ENCODE peak calls at places on chromosomes 3 and 15, in five cellular contexts. One of them, this sample, is unnamed.

GRCh38 chr15:41885841-41886240 is 8.0 kb downstream of the SPTBN5 start:
- DNase-seq in SK-N-DZ: no peak
- DNase-seq in stimulated activated CD4-positive, alpha-beta T cell treated with anti-CD3 and anti-CD28 coated beads, Interleukin-1b, Interleukin-23, amount 100 ng/mL, for 4 hours: no peak
- DNase-seq in tibial nerve: no peak
- DNase-seq in islet precursor cell: no peak
- DNase-seq in this sample: no peak

GRCh38 chr3:194093822-194094221 is 42.1 kb upstream of the HES1 start:
- DNase-seq in tibial nerve: no peak
- DNase-seq in SK-N-DZ: peak; percentile 63
- DNase-seq in islet precursor cell: no peak
- DNase-seq in stimulated activated CD4-positive, alpha-beta T cell treated with anti-CD3 and anti-CD28 coated beads, Interleukin-1b, Interleukin-23, amount 100 ng/mL, for 4 hours: no peak
- DNase-seq in this sample: no peak

GRCh38 chr15:31065824-31066223 is 35.7 kb downstream of the TRPM1 start:
- DNase-seq in stimulated activated CD4-positive, alpha-beta T cell treated with anti-CD3 and anti-CD28 coated beads, Interleukin-1b, Interleukin-23, amount 100 ng/mL, for 4 hours: no peak
- DNase-seq in islet precursor cell: no peak
- DNase-seq in SK-N-DZ: no peak
- DNase-seq in tibial nerve: no peak
- DNase-seq in this sample: no peak

GRCh38 chr15:33292718-33293307 is 18.0 kb upstream of the RYR3 start:
- DNase-seq in SK-N-DZ: peak; percentile 65
- DNase-seq in islet precursor cell: peak; percentile 71
- DNase-seq in tibial nerve: peak; percentile 35
- DNase-seq in stimulated activated CD4-positive, alpha-beta T cell treated with anti-CD3 and anti-CD28 coated beads, Interleukin-1b, Interleukin-23, amount 100 ng/mL, for 4 hours: no peak
- DNase-seq in this sample: peak; percentile 3

GRCh38 chr3:4884901-4885300 is 94.3 kb upstream of the BHLHE40 start:
- DNase-seq in islet precursor cell: no peak
- DNase-seq in SK-N-DZ: no peak
- DNase-seq in tibial nerve: no peak
- DNase-seq in stimulated activated CD4-positive, alpha-beta T cell treated with anti-CD3 and anti-CD28 coated beads, Interleukin-1b, Interleukin-23, amount 100 ng/mL, for 4 hours: no peak
- DNase-seq in this sample: no peak

GRCh38 chr3:10340046-10340445 is 19.1 kb upstream of the SEC13 start:
- DNase-seq in stimulated activated CD4-positive, alpha-beta T cell treated with anti-CD3 and anti-CD28 coated beads, Interleukin-1b, Interleukin-23, amount 100 ng/mL, for 4 hours: no peak
- DNase-seq in SK-N-DZ: no peak
- DNase-seq in tibial nerve: no peak
- DNase-seq in islet precursor cell: no peak
- DNase-seq in this sample: no peak

GRCh38 chr3:170584585-170585007 is 1.3 kb downstream of the SLC7A14 start:
- DNase-seq in stimulated activated CD4-positive, alpha-beta T cell treated with anti-CD3 and anti-CD28 coated beads, Interleukin-1b, Interleukin-23, amount 100 ng/mL, for 4 hours: peak; percentile 9
- DNase-seq in SK-N-DZ: peak; percentile 70
- DNase-seq in islet precursor cell: peak; percentile 90
- DNase-seq in tibial nerve: peak; percentile 37
- DNase-seq in this sample: peak; percentile 23

GRCh38 chr3:140920029-140920428 is 21.6 kb upstream of the SLC25A36 start:
- DNase-seq in stimulated activated CD4-positive, alpha-beta T cell treated with anti-CD3 and anti-CD28 coated beads, Interleukin-1b, Interleukin-23, amount 100 ng/mL, for 4 hours: no peak
- DNase-seq in tibial nerve: no peak
- DNase-seq in SK-N-DZ: no peak
- DNase-seq in islet precursor cell: no peak
- DNase-seq in this sample: no peak

GRCh38 chr3:192130534-192131132 is 596.7 kb downstream of the FGF12 start:
- DNase-seq in islet precursor cell: peak; percentile 75
- DNase-seq in tibial nerve: no peak
- DNase-seq in SK-N-DZ: peak; percentile 45
- DNase-seq in stimulated activated CD4-positive, alpha-beta T cell treated with anti-CD3 and anti-CD28 coated beads, Interleukin-1b, Interleukin-23, amount 100 ng/mL, for 4 hours: no peak
- DNase-seq in this sample: no peak

GRCh38 chr15:20295238-20295811 is 246.3 kb downstream of the GOLGA6L6 start:
- DNase-seq in tibial nerve: no peak
- DNase-seq in islet precursor cell: no peak
- DNase-seq in SK-N-DZ: no peak
- DNase-seq in stimulated activated CD4-positive, alpha-beta T cell treated with anti-CD3 and anti-CD28 coated beads, Interleukin-1b, Interleukin-23, amount 100 ng/mL, for 4 hours: no peak
- DNase-seq in this sample: no peak

GRCh38 chr3:61771976-61772375 is 210.6 kb downstream of the PTPRG start:
- DNase-seq in tibial nerve: no peak
- DNase-seq in SK-N-DZ: no peak
- DNase-seq in stimulated activated CD4-positive, alpha-beta T cell treated with anti-CD3 and anti-CD28 coated beads, Interleukin-1b, Interleukin-23, amount 100 ng/mL, for 4 hours: no peak
- DNase-seq in islet precursor cell: no peak
- DNase-seq in this sample: no peak

GRCh38 chr3:129485681-129486056 is 42.8 kb upstream of the RHO start:
- DNase-seq in stimulated activated CD4-positive, alpha-beta T cell treated with anti-CD3 and anti-CD28 coated beads, Interleukin-1b, Interleukin-23, amount 100 ng/mL, for 4 hours: no peak
- DNase-seq in islet precursor cell: peak; percentile 98
- DNase-seq in SK-N-DZ: no peak
- DNase-seq in tibial nerve: peak; percentile 73
- DNase-seq in this sample: no peak

GRCh38 chr3:152574461-152575079 is 260.4 kb upstream of the P2RY1 start:
- DNase-seq in tibial nerve: peak; percentile 47
- DNase-seq in islet precursor cell: no peak
- DNase-seq in SK-N-DZ: peak; percentile 20
- DNase-seq in stimulated activated CD4-positive, alpha-beta T cell treated with anti-CD3 and anti-CD28 coated beads, Interleukin-1b, Interleukin-23, amount 100 ng/mL, for 4 hours: no peak
- DNase-seq in this sample: no peak

GRCh38 chr3:192904632-192905289 is 12.9 kb downstream of the MB21D2 start:
- DNase-seq in SK-N-DZ: no peak
- DNase-seq in tibial nerve: no peak
- DNase-seq in islet precursor cell: no peak
- DNase-seq in stimulated activated CD4-positive, alpha-beta T cell treated with anti-CD3 and anti-CD28 coated beads, Interleukin-1b, Interleukin-23, amount 100 ng/mL, for 4 hours: no peak
- DNase-seq in this sample: no peak

GRCh38 chr15:35963316-35963715 is 417.4 kb upstream of the DPH6 start:
- DNase-seq in stimulated activated CD4-positive, alpha-beta T cell treated with anti-CD3 and anti-CD28 coated beads, Interleukin-1b, Interleukin-23, amount 100 ng/mL, for 4 hours: no peak
- DNase-seq in tibial nerve: no peak
- DNase-seq in SK-N-DZ: no peak
- DNase-seq in islet precursor cell: no peak
- DNase-seq in this sample: no peak

GRCh38 chr3:176579741-176580185 is 617.5 kb downstream of the TBL1XR1 start:
- DNase-seq in SK-N-DZ: no peak
- DNase-seq in tibial nerve: no peak
- DNase-seq in islet precursor cell: peak; percentile 52
- DNase-seq in stimulated activated CD4-positive, alpha-beta T cell treated with anti-CD3 and anti-CD28 coated beads, Interleukin-1b, Interleukin-23, amount 100 ng/mL, for 4 hours: no peak
- DNase-seq in this sample: no peak

GRCh38 chr3:136817448-136817847 is 1.5 kb upstream of the SLC35G2 start:
- DNase-seq in tibial nerve: no peak
- DNase-seq in SK-N-DZ: no peak
- DNase-seq in islet precursor cell: peak; percentile 61
- DNase-seq in stimulated activated CD4-positive, alpha-beta T cell treated with anti-CD3 and anti-CD28 coated beads, Interleukin-1b, Interleukin-23, amount 100 ng/mL, for 4 hours: no peak
- DNase-seq in this sample: no peak

GRCh38 chr15:70281811-70282307 is 184.1 kb upstream of the TLE3 start:
- DNase-seq in islet precursor cell: peak; percentile 66
- DNase-seq in SK-N-DZ: no peak
- DNase-seq in stimulated activated CD4-positive, alpha-beta T cell treated with anti-CD3 and anti-CD28 coated beads, Interleukin-1b, Interleukin-23, amount 100 ng/mL, for 4 hours: no peak
- DNase-seq in tibial nerve: no peak
- DNase-seq in this sample: no peak

GRCh38 chr3:104206925-104207324 is 1159.8 kb upstream of the ALCAM start:
- DNase-seq in islet precursor cell: no peak
- DNase-seq in SK-N-DZ: no peak
- DNase-seq in tibial nerve: no peak
- DNase-seq in stimulated activated CD4-positive, alpha-beta T cell treated with anti-CD3 and anti-CD28 coated beads, Interleukin-1b, Interleukin-23, amount 100 ng/mL, for 4 hours: no peak
- DNase-seq in this sample: no peak

GRCh38 chr15:26899658-26900057 is 32.8 kb downstream of the GABRA5 start:
- DNase-seq in SK-N-DZ: no peak
- DNase-seq in islet precursor cell: no peak
- DNase-seq in stimulated activated CD4-positive, alpha-beta T cell treated with anti-CD3 and anti-CD28 coated beads, Interleukin-1b, Interleukin-23, amount 100 ng/mL, for 4 hours: no peak
- DNase-seq in tibial nerve: no peak
- DNase-seq in this sample: no peak

GRCh38 chr3:14725564-14726420 is 50.9 kb downstream of the C3orf20 start:
- DNase-seq in stimulated activated CD4-positive, alpha-beta T cell treated with anti-CD3 and anti-CD28 coated beads, Interleukin-1b, Interleukin-23, amount 100 ng/mL, for 4 hours: no peak
- DNase-seq in islet precursor cell: no peak
- DNase-seq in SK-N-DZ: peak; percentile 64
- DNase-seq in tibial nerve: no peak
- DNase-seq in this sample: no peak

GRCh38 chr3:116767726-116768125 is 58.1 kb downstream of the TUSC7 start:
- DNase-seq in stimulated activated CD4-positive, alpha-beta T cell treated with anti-CD3 and anti-CD28 coated beads, Interleukin-1b, Interleukin-23, amount 100 ng/mL, for 4 hours: no peak
- DNase-seq in islet precursor cell: no peak
- DNase-seq in tibial nerve: no peak
- DNase-seq in SK-N-DZ: no peak
- DNase-seq in this sample: no peak

GRCh38 chr15:53851110-53851833 is 91.8 kb upstream of the WDR72 start:
- DNase-seq in stimulated activated CD4-positive, alpha-beta T cell treated with anti-CD3 and anti-CD28 coated beads, Interleukin-1b, Interleukin-23, amount 100 ng/mL, for 4 hours: no peak
- DNase-seq in islet precursor cell: peak; percentile 65
- DNase-seq in SK-N-DZ: no peak
- DNase-seq in tibial nerve: no peak
- DNase-seq in this sample: no peak

This sample was measured in immature natural killer cell.